ENCODE peak calls at places on chromosomes 12 and 14, in nine cellular contexts. N is HuH-7; B is stimulated activated CD8-positive, alpha-beta memory T cell treated with anti-CD3 and anti-CD28 coated beads, Interleukin-2, amount 100 ng/mL, for 1 hour; L is retinal pigment epithelial cell; X is colonic mucosa; R is cardiac muscle cell; A is activated naive CD4-positive, alpha-beta T cell treated with anti-CD3 and anti-CD28 coated beads for 36 hours; V is fibroblast of the conjunctiva; Y is activated CD8-positive, alpha-beta memory T cell treated with anti-CD3 and anti-CD28 coated beads, Interleukin-2, amount 10 ng/mL, durations not matched to agents 7 days and 5 days. D is an unnamed sample.

GRCh38 chr12:51888316-51889215 is 663 bp downstream of the ANKRD33 start:
- DNase-seq in N (no peak), B (no peak), L (no peak), X (no peak), R (no peak), A (no peak), V (no peak), Y (no peak), D (no peak)

GRCh38 chr12:97283297-97283696 is 179.3 kb upstream of the RMST start:
- DNase-seq in N (peak), B (no peak), L (no peak), X (no peak), R (no peak), A (peak), V (no peak), Y (no peak), D (no peak)

GRCh38 chr12:53225635-53226424 is 6.2 kb downstream of the RARG start:
- DNase-seq in N (no peak), B (no peak), L (no peak), X (no peak), R (no peak), A (no peak), V (no peak), Y (no peak), D (no peak)

GRCh38 chr12:10140001-10140400 is 10.0 kb upstream of the CLEC7A start:
- DNase-seq in N (peak), B (no peak), L (no peak), X (peak), R (peak), A (peak), V (peak), Y (peak), D (peak)

GRCh38 chr12:2273288-2273687 is 220.5 kb downstream of the CACNA1C start:
- DNase-seq in N (no peak), B (no peak), L (no peak), X (no peak), R (peak), A (no peak), V (no peak), Y (no peak), D (no peak)

GRCh38 chr12:6684609-6685008 is 4.6 kb downstream of the ZNF384 start:
- DNase-seq in N (no peak), B (no peak), L (no peak), X (peak), R (peak), A (peak), V (peak), Y (peak), D (no peak)

GRCh38 chr12:75766263-75767160 is 255.1 kb upstream of the KRR1 start:
- DNase-seq in N (no peak), B (no peak), L (peak), X (no peak), R (peak), A (no peak), V (peak), Y (no peak), D (no peak)

GRCh38 chr12:9699898-9700605 is 30.5 kb downstream of the CLEC2D start:
- DNase-seq in N (no peak), B (no peak), L (no peak), X (no peak), R (peak), A (no peak), V (no peak), Y (no peak), D (no peak)

GRCh38 chr14:80518173-80518572 is 306.9 kb upstream of the DIO2 start:
- DNase-seq in N (no peak), B (no peak), L (no peak), X (no peak), R (no peak), A (no peak), V (no peak), Y (no peak), D (no peak)

GRCh38 chr12:109440851-109441490 is 36.1 kb downstream of the KCTD10 start:
- DNase-seq in N (no peak), B (no peak), L (no peak), X (no peak), R (peak), A (no peak), V (no peak), Y (no peak), D (no peak)

GRCh38 chr14:35332517-35333346 is 40.5 kb downstream of the PSMA6 start:
- DNase-seq in N (no peak), B (no peak), L (no peak), X (peak), R (no peak), A (peak), V (peak), Y (peak), D (peak)